ENCODE peak calls at places on chromosomes 16 and 17, in seven cellular contexts. L is mesenchymal stem cell, B is mesendoderm, T is IMR-90, O is neuronal stem cell, C is H1, A is H9. R is an unnamed sample.

GRCh38 chr16:78596996-78597422 is 497.6 kb downstream of the WWOX start:
- DNase-seq in B (no peak), O (no peak), A (no peak), C (no peak), L (no peak), T (no peak), R (no peak)

GRCh38 chr16:88835383-88835782 is 21.4 kb downstream of the GALNS start:
- DNase-seq in T (no peak), A (no peak), B (no peak), L (no peak), C (no peak), O (no peak), R (peak; percentile 7)

GRCh38 chr17:9178319-9178718 is 157.0 kb downstream of the NTN1 start:
- DNase-seq in B (peak; percentile 3), L (no peak), A (no peak), O (no peak), T (no peak), C (no peak), R (no peak)

GRCh38 chr17:81291662-81292061 is 3.4 kb downstream of the SLC38A10 start:
- DNase-seq in A (peak; percentile 83), T (peak; percentile 25), C (peak; percentile 19), L (peak; percentile 62), B (peak; percentile 65), O (no peak), R (peak; percentile 81)

GRCh38 chr16:57530104-57530522 is 6.3 kb downstream of the CCDC102A start:
- DNase-seq in T (peak; percentile 76), O (no peak), L (peak; percentile 74), C (no peak), B (peak; percentile 62), A (peak; percentile 51), R (no peak)

GRCh38 chr16:29975134-29975538 is 1.5 kb downstream of the TAOK2 start:
- DNase-seq in O (no peak), T (no peak), A (no peak), L (no peak), B (no peak), C (no peak), R (no peak)

GRCh38 chr17:47210105-47210504 is 957 bp downstream of the MYL4 start:
- DNase-seq in A (no peak), T (no peak), C (no peak), L (no peak), O (no peak), B (peak; percentile 19), R (no peak)

GRCh38 chr16:2776500-2777139 is 460 bp downstream of the ELOB start:
- DNase-seq in B (peak; percentile 34), O (peak; percentile 36), T (no peak), L (peak; percentile 31), C (no peak), A (no peak), R (peak; percentile 54)

GRCh38 chr16:27748868-27749546 is 199.1 kb downstream of the KATNIP start:
- DNase-seq in B (peak; percentile 80), A (peak; percentile 75), T (peak; percentile 84), O (no peak), C (peak; percentile 31), L (peak; percentile 79), R (peak; percentile 83)

GRCh38 chr17:65381160-65381559 is 180.3 kb downstream of the AXIN2 start:
- DNase-seq in B (no peak), L (no peak), A (no peak), O (no peak), T (no peak), C (no peak), R (no peak)
- H2AK5ac ChIP-seq in B (no peak overlapping the region), L (no peak overlapping the region), A (no peak overlapping the region), O (no peak overlapping the region), T (no peak overlapping the region), C (no peak overlapping the region), R (no peak overlapping the region)

GRCh38 chr17:75521951-75522727 is 3.4 kb upstream of the LLGL2 start:
- DNase-seq in B (no peak), A (no peak), O (no peak), T (peak; percentile 66), L (peak; percentile 43), C (no peak), R (no peak)
- H3K4me2 ChIP-seq in B (no peak overlapping the region), A (no peak overlapping the region), O (no peak overlapping the region), T (no peak overlapping the region), L (no peak overlapping the region), C (no peak overlapping the region), R (no peak overlapping the region)

GRCh38 chr17:45092932-45093430 is 31.9 kb downstream of the NMT1 start:
- DNase-seq in C (no peak), O (no peak), T (peak; percentile 99), B (peak; percentile 55), A (no peak), L (peak; percentile 99), R (peak; percentile 86)
- H3K27ac ChIP-seq in C (no peak overlapping the region), O (no peak overlapping the region), T (peak overlapping the region; percentile 99), B (no peak overlapping the region), A (no peak overlapping the region), L (peak overlapping the region; percentile 90), R (peak overlapping the region; percentile 4)

DNA sequence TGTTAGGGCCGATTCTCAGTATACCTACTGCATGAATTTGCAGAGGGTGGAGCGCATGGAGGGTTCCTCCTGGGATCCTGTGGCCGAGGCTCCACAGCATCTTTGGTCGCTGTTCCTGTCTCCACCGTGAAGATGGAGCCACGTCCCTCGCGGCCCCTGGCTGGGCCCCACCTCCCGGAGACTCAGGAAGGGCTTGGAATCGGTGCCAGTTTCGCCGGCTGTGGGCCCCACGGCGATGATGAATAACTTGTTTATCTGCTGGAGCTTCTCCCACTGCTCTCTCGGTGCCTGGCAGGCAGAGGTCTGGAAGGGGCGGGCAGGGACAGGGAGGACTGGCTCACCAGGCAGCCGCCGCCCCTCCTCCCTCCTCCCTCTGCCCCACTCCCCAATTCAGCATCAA is 8.1 kb downstream of the SLC5A11 start:
- DNase-seq in L (peak; percentile 31), A (no peak), O (no peak), T (peak; percentile 66), B (no peak), C (no peak), R (no peak)
- H2AK5ac ChIP-seq in L (no peak overlapping the region), A (no peak overlapping the region), O (no peak overlapping the region), T (peak overlapping the region; percentile 69), B (no peak overlapping the region), C (no peak overlapping the region), R (no peak overlapping the region)

GRCh38 chr16:14501331-14502255 is 128.5 kb downstream of the PARN start:
- DNase-seq in C (peak; percentile 51), O (no peak), T (peak; percentile 94), L (peak; percentile 87), A (peak; percentile 80), B (peak; percentile 93), R (peak; percentile 73)
- H3K4me2 ChIP-seq in C (peak overlapping the region; percentile 24), O (no peak overlapping the region), T (peak overlapping the region; percentile 64), L (peak overlapping the region; percentile 9), A (no peak overlapping the region), B (no peak overlapping the region), R (peak overlapping the region; percentile 53)

GRCh38 chr16:85563031-85563430 is 50.1 kb upstream of the GSE1 start:
- DNase-seq in B (no peak), T (no peak), L (no peak), C (no peak), A (no peak), O (no peak), R (no peak)
- H3K27ac ChIP-seq in B (no peak overlapping the region), T (peak overlapping the region; percentile 15), L (no peak overlapping the region), C (no peak overlapping the region), A (no peak overlapping the region), O (no peak overlapping the region), R (no peak overlapping the region)

GRCh38 chr17:57832299-57832698 is 17.5 kb downstream of the MRPS23 start:
- DNase-seq in L (no peak), O (no peak), C (no peak), B (no peak), A (no peak), T (no peak), R (no peak)

GRCh38 chr17:57832711-57833596 is 16.9 kb downstream of the MRPS23 start:
- DNase-seq in A (peak; percentile 80), B (peak; percentile 86), L (peak; percentile 88), O (peak; percentile 69), C (peak; percentile 13), T (peak; percentile 76), R (peak; percentile 39)

GRCh38 chr17:57835333-57835900 is 14.4 kb downstream of the MRPS23 start:
- DNase-seq in O (no peak), C (no peak), T (no peak), A (no peak), B (no peak), L (no peak), R (no peak)

GRCh38 chr17:57833597-57833939 is 16.3 kb downstream of the MRPS23 start:
- DNase-seq in T (no peak), C (no peak), L (no peak), A (no peak), O (no peak), B (no peak), R (no peak)

GRCh38 chr17:57834146-57834741 is 15.6 kb downstream of the MRPS23 start:
- DNase-seq in L (no peak), O (no peak), T (no peak), A (peak; percentile 83), C (peak; percentile 15), B (peak; percentile 66), R (no peak)
- H2AK5ac ChIP-seq in L (no peak overlapping the region), O (no peak overlapping the region), T (no peak overlapping the region), A (no peak overlapping the region), C (no peak overlapping the region), B (no peak overlapping the region), R (no peak overlapping the region)

DNA sequence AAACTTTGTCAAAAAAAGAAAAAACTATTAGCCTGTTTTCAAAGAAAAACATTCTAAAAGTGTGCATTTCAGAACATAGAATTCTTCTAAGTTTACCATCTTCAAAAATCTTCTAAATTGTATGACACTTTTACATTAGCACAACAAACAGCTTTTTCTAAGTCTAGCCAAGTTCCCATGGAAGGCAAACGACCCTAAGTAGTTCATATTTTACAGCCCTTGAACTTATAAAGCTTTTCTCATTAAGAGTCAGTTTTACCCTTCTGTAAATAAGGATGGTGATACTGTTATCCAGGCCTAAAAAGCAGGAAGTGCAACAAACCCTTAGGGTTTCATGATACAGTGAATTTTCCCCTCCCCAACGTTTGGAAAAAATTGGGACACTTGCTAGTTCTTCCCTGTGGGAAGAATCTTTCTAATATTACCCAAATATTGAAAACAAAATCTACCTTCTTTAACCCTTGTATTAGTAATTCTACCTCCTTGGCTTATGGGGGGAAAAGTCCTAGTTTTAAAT is 4.0 kb upstream of the ARL6IP1 start:
- DNase-seq in B (no peak), L (no peak), T (no peak), A (no peak), C (no peak), O (no peak), R (no peak)
- H3K4me2 ChIP-seq in B (no peak overlapping the region), L (no peak overlapping the region), T (no peak overlapping the region), A (no peak overlapping the region), C (no peak overlapping the region), O (no peak overlapping the region), R (no peak overlapping the region)

GRCh38 chr17:66233023-66233753 is 4.0 kb upstream of the APOH start:
- DNase-seq in A (no peak), B (no peak), T (no peak), L (no peak), C (no peak), O (no peak), R (no peak)
- H3K27ac ChIP-seq in A (no peak overlapping the region), B (no peak overlapping the region), T (no peak overlapping the region), L (no peak overlapping the region), C (no peak overlapping the region), O (no peak overlapping the region), R (no peak overlapping the region)